ENCODE peak calls at places on chromosomes 4 and X, in seven cellular contexts. One of them, this sample, is unnamed.

GRCh38 chrX:19758536-19758935 is 128.9 kb downstream of the SH3KBP1 start:
- DNase-seq in upper lobe of left lung: no peak
- DNase-seq in tibial nerve: no peak
- DNase-seq in A549: no peak
- DNase-seq in right lobe of liver: no peak
- DNase-seq in breast epithelium: no peak
- DNase-seq in NB4: peak
- DNase-seq in this sample: no peak

GRCh38 chr4:14841801-14842748 is 160.2 kb upstream of the CPEB2 start:
- DNase-seq in upper lobe of left lung: peak
- DNase-seq in tibial nerve: no peak
- DNase-seq in A549: peak
- DNase-seq in right lobe of liver: no peak
- DNase-seq in breast epithelium: no peak
- DNase-seq in NB4: peak
- DNase-seq in this sample: no peak

GRCh38 chr4:5338511-5338910 is 287.2 kb downstream of the STK32B start:
- DNase-seq in upper lobe of left lung: no peak
- DNase-seq in tibial nerve: no peak
- DNase-seq in A549: no peak
- DNase-seq in right lobe of liver: no peak
- DNase-seq in breast epithelium: no peak
- DNase-seq in NB4: no peak
- DNase-seq in this sample: no peak

GRCh38 chr4:82433791-82434190 is 3.4 kb downstream of the ENOPH1 start:
- DNase-seq in upper lobe of left lung: no peak
- DNase-seq in tibial nerve: no peak
- DNase-seq in A549: no peak
- DNase-seq in right lobe of liver: no peak
- DNase-seq in breast epithelium: no peak
- DNase-seq in NB4: no peak
- DNase-seq in this sample: no peak

GRCh38 chrX:69539437-69539836 is 35.3 kb downstream of the NALF2 start:
- DNase-seq in upper lobe of left lung: no peak
- DNase-seq in tibial nerve: no peak
- DNase-seq in A549: no peak
- DNase-seq in right lobe of liver: no peak
- DNase-seq in breast epithelium: no peak
- DNase-seq in NB4: no peak
- DNase-seq in this sample: no peak

GRCh38 chr4:2837110-2837903 is 6.3 kb upstream of the ADD1 start:
- DNase-seq in upper lobe of left lung: peak
- DNase-seq in tibial nerve: no peak
- DNase-seq in A549: no peak
- DNase-seq in right lobe of liver: peak
- DNase-seq in breast epithelium: no peak
- DNase-seq in NB4: no peak
- DNase-seq in this sample: peak

GRCh38 chr4:86939123-86939522 is 4.3 kb downstream of the AFF1 start:
- DNase-seq in upper lobe of left lung: no peak
- DNase-seq in tibial nerve: no peak
- DNase-seq in A549: no peak
- DNase-seq in right lobe of liver: no peak
- DNase-seq in breast epithelium: no peak
- DNase-seq in NB4: peak
- DNase-seq in this sample: no peak

GRCh38 chr4:73222466-73223257 is 35.9 kb downstream of the ANKRD17 start:
- DNase-seq in upper lobe of left lung: no peak
- DNase-seq in tibial nerve: peak
- DNase-seq in A549: peak
- DNase-seq in right lobe of liver: no peak
- DNase-seq in breast epithelium: peak
- DNase-seq in NB4: peak
- DNase-seq in this sample: no peak

GRCh38 chr4:38177792-38178665 is 217.8 kb downstream of the PTTG2 start:
- DNase-seq in upper lobe of left lung: peak
- DNase-seq in tibial nerve: peak
- DNase-seq in A549: no peak
- DNase-seq in right lobe of liver: peak
- DNase-seq in breast epithelium: no peak
- DNase-seq in NB4: peak
- DNase-seq in this sample: peak

GRCh38 chrX:63417649-63418048 is 66.5 kb upstream of the SPIN4 start:
- DNase-seq in upper lobe of left lung: no peak
- DNase-seq in tibial nerve: no peak
- DNase-seq in A549: no peak
- DNase-seq in right lobe of liver: no peak
- DNase-seq in breast epithelium: no peak
- DNase-seq in NB4: no peak
- DNase-seq in this sample: no peak

DNA sequence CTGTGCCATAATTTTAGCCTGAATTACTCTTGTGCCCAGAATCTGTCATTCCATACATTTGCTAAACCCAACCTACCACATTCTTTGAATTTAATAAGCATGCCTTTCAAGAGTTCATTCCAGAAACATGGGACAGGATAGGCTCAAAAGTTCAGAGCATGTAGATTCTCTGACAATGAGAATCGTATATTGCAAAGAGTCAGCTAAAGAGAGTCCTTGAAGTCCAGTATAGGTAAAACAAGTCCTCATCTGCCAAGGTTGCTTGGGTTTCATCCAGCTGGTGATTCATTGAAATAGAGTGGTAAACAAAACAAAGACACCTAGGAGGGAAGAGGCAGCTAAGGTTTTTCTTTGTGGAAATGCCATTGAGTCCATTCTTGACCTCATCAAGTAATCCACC is 249.3 kb upstream of the DIPK2B start:
- DNase-seq in upper lobe of left lung: no peak
- DNase-seq in tibial nerve: no peak
- DNase-seq in A549: no peak
- DNase-seq in right lobe of liver: no peak
- DNase-seq in breast epithelium: no peak
- DNase-seq in NB4: no peak
- DNase-seq in this sample: no peak
- H3K4me3 ChIP-seq in upper lobe of left lung: no peak
- H3K4me3 ChIP-seq in tibial nerve: no peak
- H3K4me3 ChIP-seq in A549: no peak
- H3K4me3 ChIP-seq in right lobe of liver: no peak
- H3K4me3 ChIP-seq in breast epithelium: no peak
- H3K4me3 ChIP-seq in NB4: no peak
- H3K4me3 ChIP-seq in this sample: no peak

DNA sequence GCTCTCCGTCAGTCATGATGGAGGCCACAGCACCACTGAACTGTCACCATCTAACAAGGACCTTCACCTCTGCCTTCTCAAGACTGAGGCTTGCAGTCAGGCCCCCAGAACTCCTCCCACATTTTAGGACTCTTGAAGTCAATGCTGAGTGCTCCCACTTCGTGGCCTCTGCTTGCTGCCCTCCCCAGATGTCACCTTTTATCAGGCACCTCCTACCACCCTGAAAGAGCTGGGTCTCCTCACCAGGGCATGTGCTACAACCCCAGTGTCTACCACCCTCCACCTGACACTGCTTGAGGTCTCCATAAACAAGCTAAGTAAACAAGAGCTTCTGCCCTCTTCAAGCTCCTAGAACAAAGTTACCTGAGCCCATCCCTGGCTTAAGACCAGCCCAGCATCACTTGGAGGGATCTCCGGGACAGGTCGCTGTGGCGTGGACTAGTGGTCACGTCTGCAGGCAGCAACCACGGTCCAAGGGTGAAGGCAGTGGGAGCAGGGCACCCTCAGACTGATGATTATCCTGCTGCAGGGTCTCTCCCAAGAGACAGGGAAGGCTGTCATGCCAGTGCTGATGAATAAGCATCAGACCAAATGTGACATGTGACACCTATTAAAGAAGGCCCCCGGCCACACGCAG is 7.7 kb upstream of the FAM53A start:
- DNase-seq in upper lobe of left lung: no peak
- DNase-seq in tibial nerve: no peak
- DNase-seq in A549: no peak
- DNase-seq in right lobe of liver: no peak
- DNase-seq in breast epithelium: no peak
- DNase-seq in NB4: no peak
- DNase-seq in this sample: no peak
- TF ChIP-seq POLR2A in upper lobe of left lung: no peak
- TF ChIP-seq POLR2A in tibial nerve: no peak
- TF ChIP-seq POLR2A in A549: no peak
- TF ChIP-seq POLR2A in right lobe of liver: no peak
- TF ChIP-seq POLR2A in breast epithelium: no peak
- TF ChIP-seq POLR2A in NB4: no peak
- TF ChIP-seq POLR2A in this sample: no peak

GRCh38 chr4:185018834-185019450 is 652 bp downstream of the HELT start:
- DNase-seq in upper lobe of left lung: peak
- DNase-seq in tibial nerve: no peak
- DNase-seq in A549: no peak
- DNase-seq in right lobe of liver: no peak
- DNase-seq in breast epithelium: no peak
- DNase-seq in NB4: no peak
- DNase-seq in this sample: no peak

GRCh38 chr4:185017964-185018772 is at the start of gene HELT:
- DNase-seq in upper lobe of left lung: peak
- DNase-seq in tibial nerve: no peak
- DNase-seq in A549: no peak
- DNase-seq in right lobe of liver: no peak
- DNase-seq in breast epithelium: no peak
- DNase-seq in NB4: no peak
- DNase-seq in this sample: no peak

GRCh38 chr4:185020863-185021761 is 2.8 kb downstream of the HELT start:
- DNase-seq in upper lobe of left lung: peak
- DNase-seq in tibial nerve: no peak
- DNase-seq in A549: no peak
- DNase-seq in right lobe of liver: no peak
- DNase-seq in breast epithelium: no peak
- DNase-seq in NB4: no peak
- DNase-seq in this sample: no peak

GRCh38 chr4:185019451-185020292 is 1.4 kb downstream of the HELT start:
- DNase-seq in upper lobe of left lung: peak
- DNase-seq in tibial nerve: no peak
- DNase-seq in A549: no peak
- DNase-seq in right lobe of liver: no peak
- DNase-seq in breast epithelium: no peak
- DNase-seq in NB4: no peak
- DNase-seq in this sample: no peak

GRCh38 chr4:185020293-185020808 is 2.1 kb downstream of the HELT start:
- DNase-seq in upper lobe of left lung: peak
- DNase-seq in tibial nerve: no peak
- DNase-seq in A549: no peak
- DNase-seq in right lobe of liver: no peak
- DNase-seq in breast epithelium: no peak
- DNase-seq in NB4: no peak
- DNase-seq in this sample: no peak
- H3K4me3 ChIP-seq in upper lobe of left lung: no peak
- H3K4me3 ChIP-seq in tibial nerve: peak
- H3K4me3 ChIP-seq in A549: peak
- H3K4me3 ChIP-seq in right lobe of liver: no peak
- H3K4me3 ChIP-seq in breast epithelium: no peak
- H3K4me3 ChIP-seq in NB4: no peak
- H3K4me3 ChIP-seq in this sample: no peak

DNA sequence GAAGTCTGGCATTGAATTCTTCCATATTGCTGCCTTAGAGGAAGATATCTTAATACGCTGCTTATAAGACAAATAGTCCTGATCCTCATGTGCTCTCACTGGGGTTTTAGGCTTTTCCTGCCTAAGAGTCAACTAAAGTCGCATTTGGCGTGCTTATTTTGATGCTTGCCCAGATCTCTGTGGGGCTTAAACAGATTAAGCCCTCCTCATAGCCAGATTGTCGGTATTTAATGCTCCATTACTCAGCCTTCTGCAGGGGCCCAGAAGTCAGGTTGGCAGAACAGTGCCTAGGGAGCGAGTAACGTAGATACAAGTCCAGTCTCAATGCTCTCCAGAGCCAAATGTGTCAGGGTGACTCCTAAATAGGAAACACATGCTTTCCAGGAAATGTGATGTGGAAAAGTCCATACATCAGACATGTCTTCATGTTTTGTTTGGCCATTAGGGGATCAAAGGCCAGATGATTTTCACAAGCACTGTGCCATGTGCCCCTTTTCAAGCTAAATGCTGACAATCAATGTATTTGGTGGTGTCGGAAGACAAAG is 262.8 kb downstream of the PRDM5 start:
- DNase-seq in upper lobe of left lung: no peak
- DNase-seq in tibial nerve: no peak
- DNase-seq in A549: no peak
- DNase-seq in right lobe of liver: no peak
- DNase-seq in breast epithelium: no peak
- DNase-seq in NB4: no peak
- DNase-seq in this sample: no peak
- TF ChIP-seq POLR2A in upper lobe of left lung: no peak
- TF ChIP-seq POLR2A in tibial nerve: no peak
- TF ChIP-seq POLR2A in A549: no peak
- TF ChIP-seq POLR2A in right lobe of liver: no peak
- TF ChIP-seq POLR2A in breast epithelium: no peak
- TF ChIP-seq POLR2A in NB4: no peak
- TF ChIP-seq POLR2A in this sample: no peak

GRCh38 chr4:6460876-6461275 is 11.5 kb downstream of the PPP2R2C start:
- DNase-seq in upper lobe of left lung: no peak
- DNase-seq in tibial nerve: no peak
- DNase-seq in A549: no peak
- DNase-seq in right lobe of liver: no peak
- DNase-seq in breast epithelium: no peak
- DNase-seq in NB4: no peak
- DNase-seq in this sample: peak
- H3K4me3 ChIP-seq in upper lobe of left lung: no peak
- H3K4me3 ChIP-seq in tibial nerve: no peak
- H3K4me3 ChIP-seq in A549: no peak
- H3K4me3 ChIP-seq in right lobe of liver: no peak
- H3K4me3 ChIP-seq in breast epithelium: no peak
- H3K4me3 ChIP-seq in NB4: no peak
- H3K4me3 ChIP-seq in this sample: no peak

DNA sequence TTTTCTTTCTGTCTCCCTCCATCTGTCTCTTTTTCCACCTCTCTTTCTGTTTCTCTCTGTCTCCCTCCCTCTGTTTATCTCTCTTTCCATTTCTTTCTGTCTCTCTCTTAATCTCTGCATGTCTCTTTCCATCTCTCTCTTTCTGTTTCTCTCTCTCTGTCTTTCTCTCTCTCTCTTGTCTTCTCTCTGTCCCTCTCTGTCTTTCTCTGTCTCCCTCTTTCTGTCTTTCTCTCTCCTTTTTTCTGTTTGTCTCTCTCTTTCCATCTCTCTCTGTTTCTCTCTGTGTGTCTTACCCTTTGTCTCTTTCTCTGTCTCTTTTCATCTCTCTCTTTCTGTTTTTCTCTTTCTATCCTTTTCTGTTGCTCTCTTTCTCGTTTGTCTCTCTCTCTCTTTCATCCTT is 34.7 kb downstream of the ARSF start:
- DNase-seq in upper lobe of left lung: no peak
- DNase-seq in tibial nerve: no peak
- DNase-seq in A549: no peak
- DNase-seq in right lobe of liver: no peak
- DNase-seq in breast epithelium: no peak
- DNase-seq in NB4: no peak
- DNase-seq in this sample: no peak
- TF ChIP-seq POLR2A in upper lobe of left lung: no peak
- TF ChIP-seq POLR2A in tibial nerve: no peak
- TF ChIP-seq POLR2A in A549: no peak
- TF ChIP-seq POLR2A in right lobe of liver: no peak
- TF ChIP-seq POLR2A in breast epithelium: no peak
- TF ChIP-seq POLR2A in NB4: no peak
- TF ChIP-seq POLR2A in this sample: no peak